ENCODE peak calls at places on chromosome 20, in six cellular contexts. U is astrocyte of the spinal cord, O is cardiac muscle cell, G is mammary epithelial cell, L is breast epithelium, P is foreskin fibroblast. E is an unnamed sample.

GRCh38 chr20:37411408-37412306 is 65.7 kb downstream of the SRC start:
- DNase-seq in O (peak; percentile 15), P (peak; percentile 42), L (no peak), U (no peak), G (no peak), E (no peak)

GRCh38 chr20:13089950-13090469 is 81.2 kb downstream of the SPTLC3 start:
- DNase-seq in L (no peak), U (no peak), G (no peak), O (no peak), P (no peak), E (no peak)

GRCh38 chr20:41365785-41366545 is 653 bp downstream of the EMILIN3 start:
- DNase-seq in O (peak; percentile 9), U (no peak), P (peak; percentile 51), L (no peak), G (no peak), E (no peak)

GRCh38 chr20:20463933-20464374 is 96.0 kb downstream of the INSM1 start:
- DNase-seq in L (no peak), U (peak; percentile 77), G (no peak), P (peak; percentile 22), O (peak; percentile 59), E (no peak)

GRCh38 chr20:63133481-63134091 is 82.3 kb downstream of the YTHDF1 start:
- DNase-seq in L (peak; percentile 42), P (no peak), U (no peak), G (no peak), O (no peak), E (no peak)

GRCh38 chr20:50029697-50030428 is 47.1 kb downstream of the SNAI1 start:
- DNase-seq in L (no peak), G (peak; percentile 67), P (peak; percentile 93), O (peak; percentile 98), U (peak; percentile 97), E (no peak)

GRCh38 chr20:62030834-62031434 is 34.7 kb downstream of the TAF4 start:
- DNase-seq in U (no peak), O (no peak), P (no peak), G (peak; percentile 45), L (no peak), E (no peak)

GRCh38 chr20:21936720-21937380 is 231.4 kb downstream of the PAX1 start:
- DNase-seq in P (no peak), L (no peak), G (no peak), O (no peak), U (peak; percentile 76), E (no peak)

GRCh38 chr20:32215147-32215546 is 7.5 kb downstream of the POFUT1 start:
- DNase-seq in G (no peak), P (no peak), L (no peak), U (no peak), O (no peak), E (no peak)

GRCh38 chr20:51801220-51801991 is 915 bp downstream of the SALL4 start:
- DNase-seq in U (no peak), P (peak; percentile 56), G (no peak), L (no peak), O (peak; percentile 35), E (no peak)

GRCh38 chr20:32387262-32387661 is 29.1 kb downstream of the ASXL1 start:
- DNase-seq in G (no peak), L (no peak), P (no peak), U (peak; percentile 20), O (no peak), E (no peak)

GRCh38 chr20:34753706-34754461 is 49.7 kb downstream of the TP53INP2 start:
- DNase-seq in O (no peak), U (no peak), P (peak; percentile 69), G (peak; percentile 10), L (no peak), E (no peak)

GRCh38 chr20:17953935-17954334 is 14.7 kb downstream of the SNX5 start:
- DNase-seq in G (no peak), O (no peak), L (no peak), P (no peak), U (no peak), E (no peak)

GRCh38 chr20:49313271-49313670 is 35.4 kb upstream of the ZNFX1 start:
- DNase-seq in O (no peak), U (no peak), G (no peak), P (no peak), L (no peak), E (no peak)

DNA sequence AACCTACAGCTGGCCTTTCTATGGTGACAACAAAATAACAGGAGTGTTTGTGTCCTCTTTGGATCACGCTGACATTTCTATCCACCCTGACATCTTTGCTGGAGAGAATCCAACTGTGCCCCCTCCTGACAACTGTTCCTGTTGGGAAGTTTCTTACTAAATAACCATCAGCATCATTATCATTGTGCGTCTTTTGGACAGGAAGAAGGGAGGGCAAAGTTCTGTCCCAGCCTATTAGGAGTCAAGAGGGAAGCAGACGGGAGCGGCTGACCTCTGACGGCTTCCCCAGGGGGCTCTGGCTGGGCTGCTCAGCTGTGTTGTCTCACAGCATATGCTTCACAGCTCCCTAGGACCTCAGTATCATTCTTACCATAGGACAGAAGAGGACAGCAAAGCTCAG is 196.0 kb upstream of the SULF2 start:
- DNase-seq in L (no peak), U (no peak), P (no peak), G (no peak), O (no peak), E (no peak)
- TF ChIP-seq CTCF in L (no peak), U (no peak), P (no peak), G (no peak), O (no peak), E (no peak)

GRCh38 chr20:2397595-2398145 is 17.0 kb downstream of the TGM6 start:
- DNase-seq in G (no peak), U (no peak), L (no peak), P (no peak), O (no peak), E (no peak)
- TF ChIP-seq CTCF in G (no peak), U (no peak), L (no peak), P (no peak), O (no peak), E (no peak)

DNA sequence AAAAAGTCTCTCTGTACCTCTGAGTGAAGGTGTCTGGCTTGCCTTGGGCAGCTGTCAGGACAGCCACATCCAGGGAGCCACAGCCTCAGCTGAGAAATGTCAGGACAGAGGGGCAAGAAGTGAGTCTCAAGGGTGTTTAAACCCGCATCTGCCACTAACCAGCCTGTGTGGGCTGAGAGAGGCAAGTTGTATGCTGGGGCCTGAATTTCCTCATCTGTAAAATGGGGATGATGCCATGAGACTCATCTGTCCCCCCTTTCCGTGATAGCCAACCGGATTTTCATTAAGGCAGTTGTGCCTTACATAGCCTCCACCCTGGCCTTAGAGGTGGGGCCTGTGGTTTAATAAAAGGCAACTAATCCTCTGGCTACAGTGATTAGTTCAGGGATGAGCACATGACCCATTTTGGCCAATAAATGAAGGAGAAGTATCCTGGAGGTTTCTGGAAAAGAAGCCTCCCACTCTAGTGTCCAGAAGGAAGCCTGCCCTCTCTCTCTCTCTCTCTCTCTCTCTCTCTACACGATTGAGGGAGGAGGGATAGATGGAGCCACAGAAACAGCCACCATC is 79.3 kb downstream of the BMP7 start:
- DNase-seq in L (no peak), O (no peak), P (no peak), G (no peak), U (no peak), E (no peak)
- TF ChIP-seq CTCF in L (no peak), O (no peak), P (no peak), G (no peak), U (no peak), E (no peak)

DNA sequence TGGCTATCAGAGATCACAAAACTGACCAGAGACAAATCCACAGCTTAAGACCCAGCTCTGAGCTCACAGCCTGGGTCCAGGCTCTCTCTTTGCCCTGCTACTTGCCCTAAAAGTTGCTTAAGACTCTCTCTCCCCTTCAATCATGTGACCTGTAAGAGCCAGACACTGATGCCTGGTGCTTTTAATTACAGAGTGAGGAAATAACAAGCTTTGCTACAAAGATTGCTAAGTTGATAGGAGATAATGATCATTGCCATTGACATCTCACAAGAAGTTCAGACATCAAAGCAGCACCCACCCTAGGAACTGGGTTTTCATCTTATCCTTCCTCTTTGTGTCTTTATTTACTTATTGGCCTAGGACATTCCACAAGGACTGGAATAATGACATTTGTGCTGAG is 125.9 kb upstream of the CD93 start:
- DNase-seq in U (no peak), L (no peak), G (no peak), O (no peak), P (peak; percentile 21), E (no peak)
- TF ChIP-seq CTCF in U (no peak), L (no peak), G (no peak), O (no peak), P (no peak), E (no peak)

GRCh38 chr20:58691405-58691772 is 1.2 kb upstream of the NPEPL1 start:
- DNase-seq in U (no peak), G (no peak), O (peak; percentile 19), P (no peak), L (no peak), E (peak; percentile 13)

GRCh38 chr20:58693226-58694006 is 816 bp downstream of the NPEPL1 start:
- DNase-seq in O (no peak), L (no peak), P (peak; percentile 36), G (no peak), U (no peak), E (peak; percentile 35)

GRCh38 chr20:58694241-58695083 is 1.9 kb downstream of the NPEPL1 start:
- DNase-seq in O (no peak), U (no peak), L (no peak), G (no peak), P (no peak), E (peak; percentile 13)

GRCh38 chr20:58691773-58692578 is 624 bp upstream of the NPEPL1 start:
- DNase-seq in U (no peak), G (no peak), L (no peak), O (peak; percentile 84), P (peak; percentile 54), E (peak; percentile 56)

GRCh38 chr20:58692579-58693225 is at the start of gene NPEPL1:
- DNase-seq in U (peak; percentile 53), O (peak; percentile 90), P (peak; percentile 86), G (peak; percentile 24), L (no peak), E (peak; percentile 75)
- TF ChIP-seq CTCF in U (peak; percentile 15), O (peak; percentile 2), P (no peak), G (no peak), L (no peak), E (no peak)

DNA sequence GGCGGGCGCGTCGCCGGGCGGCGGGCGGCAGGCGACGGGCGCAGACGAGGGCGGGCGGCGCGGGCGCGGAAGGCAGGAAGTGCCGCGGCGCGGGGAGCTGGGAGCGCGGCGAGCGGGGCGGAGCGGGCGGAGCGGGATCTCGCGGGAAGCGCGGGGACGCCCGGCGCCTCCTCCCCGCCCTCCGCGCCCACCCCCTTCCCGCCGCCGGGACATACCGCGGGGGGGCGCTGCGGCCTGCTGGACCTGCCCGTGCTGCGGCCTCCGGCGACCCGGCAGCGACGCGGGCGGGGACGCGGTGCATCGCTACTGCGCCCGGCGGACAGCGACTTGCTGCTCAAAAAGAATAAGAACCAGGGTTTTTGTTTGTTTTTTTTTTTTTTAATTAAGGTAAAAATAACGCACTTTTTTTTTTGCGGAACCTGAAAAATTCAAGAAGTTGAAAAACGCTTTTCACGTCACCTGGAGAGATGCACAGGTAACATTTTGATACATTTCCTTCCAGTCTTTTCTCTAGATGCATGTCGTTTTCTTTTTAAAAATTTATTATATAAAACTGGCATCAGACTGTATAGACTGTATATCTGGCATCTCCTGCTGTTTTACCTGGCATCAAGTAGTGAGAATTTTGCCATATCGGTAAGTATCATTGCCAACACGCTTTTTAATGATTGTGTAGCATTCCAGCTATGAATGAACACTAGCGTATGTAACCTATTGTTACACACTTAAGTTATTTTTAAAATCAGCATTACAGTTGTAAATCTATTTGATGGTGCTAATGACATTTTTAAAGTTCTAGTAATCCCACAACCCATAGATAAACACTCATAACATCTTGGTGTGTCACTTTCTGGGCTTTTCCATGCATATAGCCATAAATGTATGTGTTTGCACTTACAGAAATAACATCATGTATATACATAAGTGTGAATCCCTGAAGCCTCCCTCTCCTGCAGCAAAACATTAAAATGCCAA is at the start of gene CENPB:
- DNase-seq in O (peak; percentile 89), U (peak; percentile 78), G (peak; percentile 81), L (peak; percentile 90), P (peak; percentile 95), E (peak; percentile 92)
- TF ChIP-seq CTCF in O (peak; percentile 57), U (peak; percentile 55), G (peak; percentile 64), L (no peak), P (peak; percentile 31), E (peak; percentile 93)